ENCODE peak calls at places on chromosome 9, in nine cellular contexts. P is stimulated activated CD4-positive, alpha-beta T cell treated with anti-CD3 and anti-CD28 coated beads, TNF-alpha, amount 100 ng/mL, for 1 hour; H is amygdala; B is CD4-positive, alpha-beta T cell; X is HFFc6; W is naive thymus-derived CD4-positive, alpha-beta T cell; G is effector CD4-positive, alpha-beta T cell; N is activated naive CD4-positive, alpha-beta T cell; S is uterus. T is an unnamed sample.

GRCh38 chr9:20728493-20729220 is 44.6 kb downstream of the FOCAD start:
- DNase-seq in P (no peak), H (no peak), B (no peak), X (no peak), W (no peak), G (no peak), N (no peak), S (no peak), T (no peak)

GRCh38 chr9:89448821-89449220 is 49.1 kb downstream of the SEMA4D start:
- DNase-seq in P (no peak), H (peak; percentile 75), B (no peak), X (no peak), W (no peak), G (no peak), N (no peak), S (no peak), T (no peak)

GRCh38 chr9:28774433-28775029 is 1201.2 kb upstream of the C9orf72 start:
- DNase-seq in P (no peak), H (no peak), B (no peak), X (no peak), W (no peak), G (no peak), N (no peak), S (no peak), T (no peak)

GRCh38 chr9:4983541-4984165 is 1.4 kb upstream of the JAK2 start:
- DNase-seq in P (no peak), H (no peak), B (no peak), X (no peak), W (no peak), G (no peak), N (no peak), S (no peak), T (no peak)

GRCh38 chr9:35070823-35071813 is 1.3 kb downstream of the VCP start:
- DNase-seq in P (no peak), H (no peak), B (no peak), X (peak; percentile 37), W (no peak), G (no peak), N (no peak), S (no peak), T (no peak)

GRCh38 chr9:73269430-73270101 is 117.9 kb downstream of the ANXA1 start:
- DNase-seq in P (no peak), H (no peak), B (no peak), X (peak; percentile 17), W (no peak), G (no peak), N (no peak), S (no peak), T (no peak)

GRCh38 chr9:15513335-15513734 is 2.6 kb upstream of the PSIP1 start:
- DNase-seq in P (no peak), H (no peak), B (no peak), X (peak; percentile 12), W (no peak), G (no peak), N (no peak), S (no peak), T (no peak)

GRCh38 chr9:129587487-129588262 is 33.2 kb downstream of the C9orf50 start:
- DNase-seq in P (no peak), H (no peak), B (no peak), X (no peak), W (no peak), G (no peak), N (no peak), S (no peak), T (no peak)

GRCh38 chr9:70765935-70766334 is 351.5 kb upstream of the KLF9 start:
- DNase-seq in P (no peak), H (no peak), B (no peak), X (no peak), W (no peak), G (no peak), N (no peak), S (no peak), T (no peak)